ENCODE peak calls at places on chromosome 20, in seven cellular contexts. Y, N, A, B, O, T and D are unnamed samples.

GRCh38 chr20:2273634-2274302 is 22.0 kb upstream of the TGM3 start:
- DNase-seq in Y (no peak), N (no peak), A (no peak), B (no peak), O (no peak), T (no peak), D (no peak)

GRCh38 chr20:19256085-19256484 is 43.6 kb downstream of the SLC24A3 start:
- DNase-seq in Y (no peak), N (no peak), A (no peak), B (no peak), O (no peak), T (no peak), D (no peak)

GRCh38 chr20:37336369-37337207 is 9.4 kb upstream of the SRC start:
- DNase-seq in Y (no peak), N (no peak), A (peak), B (no peak), O (peak), T (no peak), D (peak)

GRCh38 chr20:12775041-12775440 is 233.7 kb upstream of the SPTLC3 start:
- DNase-seq in Y (no peak), N (no peak), A (no peak), B (no peak), O (no peak), T (no peak), D (no peak)

GRCh38 chr20:62943396-62943795 is 5.4 kb downstream of the GID8 start:
- DNase-seq in Y (no peak), N (no peak), A (no peak), B (no peak), O (no peak), T (no peak), D (no peak)

GRCh38 chr20:3927486-3928291 is 38.5 kb downstream of the PANK2 start:
- DNase-seq in Y (no peak), N (no peak), A (peak), B (peak), O (no peak), T (no peak), D (peak)

GRCh38 chr20:37314099-37314498 is 24.6 kb downstream of the MANBAL start:
- DNase-seq in Y (no peak), N (no peak), A (no peak), B (no peak), O (no peak), T (no peak), D (no peak)

GRCh38 chr20:21490105-21490504 is 23.8 kb downstream of the NKX2-2 start:
- DNase-seq in Y (no peak), N (no peak), A (peak), B (peak), O (no peak), T (no peak), D (peak)

GRCh38 chr20:57220187-57221165 is 46.0 kb downstream of the BMP7 start:
- DNase-seq in Y (no peak), N (no peak), A (no peak), B (no peak), O (no peak), T (no peak), D (no peak)

GRCh38 chr20:5887386-5887785 is 62.9 kb downstream of the TRMT6 start:
- DNase-seq in Y (no peak), N (no peak), A (no peak), B (no peak), O (no peak), T (no peak), D (no peak)

DNA sequence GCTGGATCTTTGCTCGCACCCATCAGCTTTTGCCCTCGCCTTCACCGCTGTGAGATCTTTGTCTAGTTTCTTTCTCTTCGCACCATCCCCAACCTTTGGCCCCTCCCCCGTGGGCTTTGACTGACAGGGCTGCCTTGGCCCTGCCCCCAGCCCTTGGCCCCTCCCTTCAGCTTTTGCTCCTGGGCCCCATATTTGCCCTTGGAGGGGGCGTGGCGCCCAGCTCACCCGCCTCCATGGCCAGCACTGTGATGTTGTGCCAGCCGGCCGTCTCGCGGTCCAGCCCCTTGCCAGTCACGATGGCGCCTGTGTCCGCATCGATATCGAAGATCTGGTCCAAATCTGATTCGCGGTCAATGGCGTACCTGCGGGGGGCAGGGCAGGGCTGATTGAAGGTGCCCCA is 81.1 kb downstream of the CD40 start:
- DNase-seq in Y (no peak), N (no peak), A (no peak), B (no peak), O (no peak), T (no peak), D (no peak)
- H3K4me3 ChIP-seq in Y (no peak), N (no peak), A (no peak), B (no peak), O (no peak), T (no peak), D (no peak)

GRCh38 chr20:16695633-16696032 is 34.2 kb upstream of the SNRPB2 start:
- DNase-seq in Y (no peak), N (no peak), A (no peak), B (no peak), O (no peak), T (no peak), D (no peak)

GRCh38 chr20:16701296-16701695 is 28.5 kb upstream of the SNRPB2 start:
- DNase-seq in Y (no peak), N (no peak), A (peak), B (no peak), O (no peak), T (no peak), D (peak)

GRCh38 chr20:16694176-16694575 is 35.6 kb upstream of the SNRPB2 start:
- DNase-seq in Y (no peak), N (no peak), A (no peak), B (no peak), O (no peak), T (no peak), D (no peak)

GRCh38 chr20:16703570-16703969 is 26.3 kb upstream of the SNRPB2 start:
- DNase-seq in Y (no peak), N (no peak), A (no peak), B (no peak), O (no peak), T (no peak), D (no peak)

GRCh38 chr20:16699287-16699686 is 30.5 kb upstream of the SNRPB2 start:
- DNase-seq in Y (no peak), N (no peak), A (no peak), B (no peak), O (no peak), T (no peak), D (no peak)
- TF ChIP-seq CTCF in Y (no peak), N (no peak), A (no peak), B (no peak), O (peak), T (no peak), D (no peak)

GRCh38 chr20:17601957-17602356 is 32.1 kb downstream of the DSTN start:
- DNase-seq in Y (no peak), N (no peak), A (no peak), B (no peak), O (no peak), T (no peak), D (no peak)
- H3K4me3 ChIP-seq in Y (no peak), N (no peak), A (no peak), B (no peak), O (no peak), T (no peak), D (no peak)

DNA sequence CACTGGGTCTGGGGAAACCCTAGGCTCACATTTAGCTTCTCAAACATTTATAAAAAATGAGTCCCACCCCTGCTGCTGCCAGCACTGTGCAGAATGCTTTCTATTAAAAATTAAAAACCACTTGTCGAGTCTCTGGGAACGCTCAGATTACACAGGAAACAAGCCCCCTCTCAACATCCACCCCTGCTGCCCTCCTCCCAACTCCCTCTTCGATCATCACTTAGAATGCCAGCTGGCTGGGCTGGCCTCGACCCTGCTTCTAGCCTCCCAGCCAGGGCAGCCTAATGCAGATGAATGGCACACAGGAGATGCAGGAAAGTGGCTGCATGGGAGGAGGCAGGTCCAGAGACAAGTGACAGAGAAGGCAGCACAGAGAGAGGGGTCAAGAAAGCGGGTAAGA is 75.7 kb downstream of the CDH22 start:
- DNase-seq in Y (no peak), N (no peak), A (no peak), B (no peak), O (no peak), T (no peak), D (no peak)
- TF ChIP-seq CTCF in Y (no peak), N (no peak), A (no peak), B (no peak), O (no peak), T (no peak), D (no peak)

GRCh38 chr20:35771367-35771688 is 487 bp upstream of the PHF20 start:
- DNase-seq in Y (no peak), N (no peak), A (no peak), B (no peak), O (no peak), T (no peak), D (no peak)
- H3K4me3 ChIP-seq in Y (no peak), N (peak), A (no peak), B (no peak), O (peak), T (peak), D (peak)